ENCODE peak calls at places on chromosomes 3 and 15, in seven cellular contexts. C is GM12891, P is tibial nerve, A is sigmoid colon, I is A549, G is uterus, E is prostate gland. Y is an unnamed sample.

GRCh38 chr3:59386165-59386564 is 336.3 kb upstream of the CFAP20DC start:
- DNase-seq in C (peak; percentile 41), P (no peak), A (no peak), I (no peak), G (no peak), E (no peak), Y (no peak)

GRCh38 chr15:70111203-70112017 is 13.7 kb upstream of the TLE3 start:
- DNase-seq in C (no peak), P (peak; percentile 49), A (peak; percentile 91), I (peak; percentile 75), G (peak; percentile 77), E (peak; percentile 75), Y (peak; percentile 52)

GRCh38 chr3:172279974-172280373 is 168.3 kb downstream of the GHSR start:
- DNase-seq in C (no peak), P (no peak), A (no peak), I (no peak), G (no peak), E (no peak), Y (no peak)

GRCh38 chr15:96170616-96171270 is 159.8 kb upstream of the NR2F2 start:
- DNase-seq in C (no peak), P (no peak), A (no peak), I (no peak), G (no peak), E (no peak), Y (no peak)

GRCh38 chr3:126113733-126114132 is 29.8 kb upstream of the SLC41A3 start:
- DNase-seq in C (peak; percentile 51), P (no peak), A (peak; percentile 58), I (peak; percentile 31), G (no peak), E (no peak), Y (peak; percentile 3)

GRCh38 chr3:30605005-30605404 is 1.4 kb upstream of the TGFBR2 start:
- DNase-seq in C (no peak), P (no peak), A (no peak), I (no peak), G (no peak), E (no peak), Y (no peak)

GRCh38 chr3:29353807-29354206 is 72.9 kb downstream of the RBMS3 start:
- DNase-seq in C (no peak), P (no peak), A (no peak), I (no peak), G (no peak), E (no peak), Y (no peak)

GRCh38 chr15:69546182-69546581 is 93.6 kb downstream of the RPLP1 start:
- DNase-seq in C (no peak), P (no peak), A (no peak), I (no peak), G (no peak), E (no peak), Y (no peak)

GRCh38 chr3:180755553-180755952 is 76.3 kb upstream of the CCDC39 start:
- DNase-seq in C (no peak), P (no peak), A (no peak), I (no peak), G (no peak), E (no peak), Y (no peak)

GRCh38 chr15:80749589-80749988 is 29.6 kb upstream of the CEMIP start:
- DNase-seq in C (no peak), P (no peak), A (no peak), I (peak; percentile 21), G (no peak), E (peak; percentile 49), Y (no peak)

GRCh38 chr3:15292765-15293522 is 39.4 kb downstream of the SH3BP5 start:
- DNase-seq in C (no peak), P (no peak), A (peak; percentile 85), I (no peak), G (peak; percentile 84), E (no peak), Y (no peak)

GRCh38 chr3:98885851-98886250 is 15.6 kb downstream of the DCBLD2 start:
- DNase-seq in C (no peak), P (no peak), A (no peak), I (no peak), G (no peak), E (no peak), Y (no peak)

GRCh38 chr3:176579741-176580185 is 617.5 kb downstream of the TBL1XR1 start:
- DNase-seq in C (no peak), P (no peak), A (no peak), I (no peak), G (no peak), E (no peak), Y (no peak)

GRCh38 chr3:12286927-12287726 is 1.7 kb upstream of the PPARG start:
- DNase-seq in C (no peak), P (no peak), A (no peak), I (no peak), G (peak; percentile 30), E (no peak), Y (no peak)

GRCh38 chr3:58474348-58474911 is 17.5 kb upstream of the KCTD6 start:
- DNase-seq in C (no peak), P (no peak), A (no peak), I (no peak), G (no peak), E (no peak), Y (no peak)

GRCh38 chr3:128173849-128174248 is 20.6 kb downstream of the EEFSEC start:
- DNase-seq in C (no peak), P (no peak), A (no peak), I (no peak), G (no peak), E (no peak), Y (peak; percentile 36)

GRCh38 chr3:143208976-143209714 is 89.6 kb downstream of the CHST2 start:
- DNase-seq in C (no peak), P (no peak), A (no peak), I (no peak), G (no peak), E (no peak), Y (peak; percentile 13)

GRCh38 chr3:713225-713624 is 379.6 kb upstream of the CNTN6 start:
- DNase-seq in C (no peak), P (no peak), A (no peak), I (no peak), G (no peak), E (no peak), Y (no peak)

GRCh38 chr15:87080547-87080946 is 1000.9 kb downstream of the AGBL1 start:
- DNase-seq in C (no peak), P (no peak), A (no peak), I (no peak), G (no peak), E (no peak), Y (no peak)

GRCh38 chr15:76203766-76204557 is 107.3 kb downstream of the ETFA start:
- DNase-seq in C (no peak), P (no peak), A (peak; percentile 48), I (no peak), G (peak; percentile 11), E (no peak), Y (no peak)

GRCh38 chr15:76200641-76201105 is 110.6 kb downstream of the ETFA start:
- DNase-seq in C (no peak), P (no peak), A (peak; percentile 44), I (no peak), G (no peak), E (no peak), Y (no peak)

GRCh38 chr15:76203346-76203745 is 107.9 kb downstream of the ETFA start:
- DNase-seq in C (no peak), P (no peak), A (no peak), I (no peak), G (peak; percentile 4), E (no peak), Y (no peak)

GRCh38 chr15:76200083-76200465 is 111.2 kb downstream of the ETFA start:
- DNase-seq in C (no peak), P (no peak), A (peak; percentile 56), I (no peak), G (no peak), E (no peak), Y (no peak)

GRCh38 chr15:76201536-76202255 is 109.6 kb downstream of the ETFA start:
- DNase-seq in C (no peak), P (no peak), A (peak; percentile 57), I (no peak), G (peak; percentile 12), E (no peak), Y (no peak)
- TF ChIP-seq POLR2A in C (no peak), P (no peak), A (no peak), I (no peak), G (no peak), E (no peak), Y (no peak)

GRCh38 chr3:24364359-24364758 is 130.3 kb downstream of the THRB start:
- DNase-seq in C (no peak), P (no peak), A (no peak), I (no peak), G (no peak), E (no peak), Y (no peak)

GRCh38 chr3:24363242-24363641 is 131.4 kb downstream of the THRB start:
- DNase-seq in C (no peak), P (no peak), A (no peak), I (no peak), G (no peak), E (peak; percentile 49), Y (no peak)

GRCh38 chr3:24367681-24368264 is 126.9 kb downstream of the THRB start:
- DNase-seq in C (no peak), P (no peak), A (no peak), I (no peak), G (no peak), E (no peak), Y (no peak)

GRCh38 chr3:24367216-24367615 is 127.4 kb downstream of the THRB start:
- DNase-seq in C (no peak), P (no peak), A (no peak), I (no peak), G (no peak), E (no peak), Y (no peak)

DNA sequence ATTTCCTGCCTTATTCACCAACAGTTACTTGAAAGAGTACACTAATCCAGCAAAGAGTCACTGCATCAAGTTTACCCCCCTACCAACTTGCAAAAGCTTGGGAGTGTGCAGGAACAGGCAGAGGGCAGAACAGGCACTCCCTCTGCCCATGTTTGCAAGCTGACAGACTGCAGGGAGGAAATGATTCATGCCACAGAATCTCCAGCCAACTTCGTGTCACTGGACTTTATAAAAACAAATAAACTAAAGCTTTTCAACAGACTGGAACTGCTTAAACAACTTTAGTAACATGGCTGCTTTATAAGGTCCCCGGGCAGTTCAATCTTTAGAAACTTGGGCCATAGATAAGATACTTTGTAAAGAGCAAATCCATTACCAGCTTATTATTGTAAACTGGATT is 129.5 kb downstream of the THRB start:
- DNase-seq in C (no peak), P (no peak), A (no peak), I (peak; percentile 29), G (peak; percentile 79), E (peak; percentile 89), Y (no peak)
- TF ChIP-seq POLR2A in C (no peak), P (no peak), A (no peak), I (no peak), G (no peak), E (no peak), Y (no peak)

DNA sequence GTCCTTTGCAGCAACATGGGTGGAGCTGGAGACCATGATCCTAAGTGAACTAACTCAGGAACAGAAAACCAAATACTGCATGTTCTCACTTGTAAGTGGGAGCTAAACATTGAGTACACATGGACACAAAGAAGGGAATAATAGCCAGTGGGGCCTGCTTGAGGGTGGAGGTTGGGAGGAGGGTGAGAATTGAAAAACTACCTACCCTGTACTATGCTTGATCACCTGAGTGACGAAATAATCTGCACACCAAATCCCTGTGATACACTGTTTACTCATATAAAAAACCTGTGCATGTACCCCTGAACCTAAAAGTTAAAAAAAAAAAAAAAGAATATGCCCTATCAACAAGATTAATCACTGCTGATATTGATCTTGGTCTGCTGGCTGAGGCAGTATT is 58.7 kb upstream of the ADAMTSL3 start:
- DNase-seq in C (no peak), P (no peak), A (no peak), I (no peak), G (no peak), E (peak; percentile 21), Y (no peak)
- TF ChIP-seq POLR2A in C (no peak), P (no peak), A (no peak), I (no peak), G (no peak), E (no peak), Y (no peak)

GRCh38 chr3:129558772-129559564 is 16.0 kb downstream of the H1-8 start:
- DNase-seq in C (no peak), P (no peak), A (no peak), I (peak; percentile 34), G (no peak), E (no peak), Y (peak; percentile 20)
- TF ChIP-seq POLR2A in C (no peak), P (no peak), A (no peak), I (no peak), G (no peak), E (no peak), Y (no peak)